ENCODE peak calls at places on chromosome 9, in seven cellular contexts. T is gastroesophageal sphincter; B is T-helper 17 cell; A is stimulated activated effector memory CD8-positive, alpha-beta T cell treated with anti-CD3 and anti-CD28 coated beads, Interleukin-12 subunit alpha, Interleukin-12 subunit beta, amount 100 ng/mL, for 72 hours; K is left ventricle myocardium superior; D is heart right ventricle; E is mucosa of descending colon. H is an unnamed sample.

GRCh38 chr9:76605271-76605670 is 146.3 kb downstream of the GCNT1 start:
- ATAC-seq in T (no peak), B (no peak), A (no peak), K (no peak), D (no peak), E (no peak), H (peak; percentile 86)

GRCh38 chr9:123834218-123834906 is 95.6 kb downstream of the DENND1A start:
- ATAC-seq in T (no peak), B (no peak), A (no peak), K (no peak), D (no peak), E (no peak), H (no peak)

GRCh38 chr9:33752130-33752637 is 43.2 kb upstream of the PRSS3 start:
- ATAC-seq in T (no peak), B (no peak), A (no peak), K (no peak), D (no peak), E (peak; percentile 86), H (no peak)

GRCh38 chr9:127817881-127818434 is 15.3 kb downstream of the FPGS start:
- ATAC-seq in T (no peak), B (no peak), A (no peak), K (no peak), D (no peak), E (peak; percentile 12), H (no peak)

GRCh38 chr9:106535439-106535838 is 327.5 kb upstream of the ZNF462 start:
- ATAC-seq in T (no peak), B (no peak), A (no peak), K (peak; percentile 73), D (peak; percentile 28), E (no peak), H (no peak)

GRCh38 chr9:105216440-105217178 is 27.8 kb upstream of the SLC44A1 start:
- ATAC-seq in T (no peak), B (no peak), A (no peak), K (peak; percentile 76), D (peak; percentile 23), E (peak; percentile 93), H (peak; percentile 8)

GRCh38 chr9:133589454-133590227 is 19.5 kb downstream of the FAM163B start:
- ATAC-seq in T (no peak), B (no peak), A (no peak), K (no peak), D (no peak), E (no peak), H (no peak)

GRCh38 chr9:95715911-95716435 is 159.5 kb upstream of the ERCC6L2 start:
- ATAC-seq in T (no peak), B (no peak), A (no peak), K (no peak), D (no peak), E (no peak), H (no peak)

GRCh38 chr9:79621916-79622575 is 50.3 kb downstream of the TLE4 start:
- ATAC-seq in T (no peak), B (no peak), A (no peak), K (no peak), D (no peak), E (no peak), H (no peak)

GRCh38 chr9:124480621-124480981 is 26.6 kb downstream of the NR5A1 start:
- ATAC-seq in T (no peak), B (no peak), A (peak; percentile 37), K (peak; percentile 59), D (no peak), E (peak; percentile 71), H (no peak)

GRCh38 chr9:89483592-89484474 is 14.1 kb downstream of the SEMA4D start:
- ATAC-seq in T (no peak), B (peak; percentile 85), A (peak; percentile 73), K (peak; percentile 56), D (no peak), E (peak; percentile 79), H (peak; percentile 96)

GRCh38 chr9:74847478-74848149 is 40.1 kb downstream of the TRPM6 start:
- ATAC-seq in T (no peak), B (no peak), A (peak; percentile 73), K (no peak), D (no peak), E (no peak), H (no peak)

GRCh38 chr9:37746448-37747270 is 6.9 kb upstream of the TRMT10B start:
- ATAC-seq in T (no peak), B (no peak), A (no peak), K (no peak), D (no peak), E (no peak), H (no peak)

H was measured in stimulated activated memory B cell treated with anti-CD40 and anti-IgM and Interleukin-4, amounts not matched to agents 10 μg/mL and 1 μg/mL and 100 μg/mL, for 72 hours.